ENCODE peak calls at places on chromosomes 13 and 19, in six cellular contexts. O is fibroblast of pulmonary artery; L is activated naive CD4-positive, alpha-beta T cell treated with anti-CD3 and anti-CD28 coated beads, Interleukin-2, amount 10 ng/mL, durations not matched to agents 7 days and 5 days; C is T1000; Y is amniotic epithelial cell; H is non-pigmented ciliary epithelial cell. E is an unnamed sample.

GRCh38 chr19:970695-971094 is 13.4 kb upstream of the WDR18 start:
- DNase-seq in O (no peak), L (no peak), C (no peak), Y (no peak), H (no peak), E (no peak)

GRCh38 chr13:100881291-100881864 is 206.8 kb upstream of the TMTC4 start:
- DNase-seq in O (peak), L (no peak), C (no peak), Y (peak), H (no peak), E (no peak)

GRCh38 chr13:106104281-106104901 is 431.1 kb downstream of the EFNB2 start:
- DNase-seq in O (peak), L (no peak), C (peak), Y (peak), H (peak), E (peak)

GRCh38 chr19:47084879-47085439 is 28.6 kb downstream of the ZC3H4 start:
- DNase-seq in O (no peak), L (no peak), C (no peak), Y (no peak), H (no peak), E (no peak)

GRCh38 chr19:29887498-29887897 is 54.5 kb upstream of the URI1 start:
- DNase-seq in O (peak), L (no peak), C (no peak), Y (no peak), H (no peak), E (no peak)

GRCh38 chr19:41699231-41699967 is 9.0 kb upstream of the CEACAM5 start:
- DNase-seq in O (no peak), L (no peak), C (no peak), Y (no peak), H (no peak), E (no peak)

GRCh38 chr19:21092107-21092506 is 10.1 kb downstream of the ZNF714 start:
- DNase-seq in O (peak), L (no peak), C (no peak), Y (peak), H (no peak), E (no peak)

GRCh38 chr13:21673592-21674270 is 2.9 kb downstream of the FGF9 start:
- DNase-seq in O (peak), L (peak), C (no peak), Y (peak), H (no peak), E (peak)

GRCh38 chr13:49527123-49527522 is 31.4 kb downstream of the PHF11 start:
- DNase-seq in O (no peak), L (no peak), C (no peak), Y (peak), H (no peak), E (no peak)

GRCh38 chr19:5691930-5692784 is 2.1 kb downstream of the RPL36 start:
- DNase-seq in O (no peak), L (no peak), C (no peak), Y (peak), H (no peak), E (no peak)